ENCODE peak calls at places on chromosomes 4 and X, in ten cellular contexts. F is uterus, S is endothelial cell of umbilical vein, W is mammary epithelial cell, N is heart left ventricle, V is upper lobe of left lung, D is neural progenitor cell, G is stomach, I is left ventricle myocardium inferior, A is IMR-90. B is an unnamed sample. For H3K4me1 and H3K9me3, the result is how much of the 10 kb centered on the place peaks cover.

GRCh38 chrX:121256653-121257052 is 209.2 kb downstream of the GLUD2 start:
- DNase-seq in F (no peak), S (no peak), W (no peak), N (no peak), V (no peak), D (no peak), G (no peak), I (no peak), A (no peak), B (no peak)

GRCh38 chr4:95219109-95219508 is 329.7 kb downstream of the UNC5C start:
- DNase-seq in F (no peak), S (no peak), W (no peak), N (no peak), V (no peak), D (no peak), G (no peak), I (no peak), A (peak), B (no peak)

GRCh38 chrX:139194571-139195280 is 335.8 kb upstream of the F9 start:
- DNase-seq in F (no peak), S (no peak), W (peak), N (peak), V (peak), D (peak), G (peak), I (no peak), A (no peak), B (peak)

GRCh38 chr4:90357117-90357710 is 230.0 kb downstream of the CCSER1 start:
- DNase-seq in F (no peak), S (peak), W (peak), N (no peak), V (no peak), D (peak), G (no peak), I (no peak), A (peak), B (peak)

GRCh38 chrX:5051831-5052491 is 1176.7 kb downstream of the NLGN4X start:
- DNase-seq in F (peak), S (no peak), W (peak), N (peak), V (no peak), D (no peak), G (no peak), I (peak), A (no peak), B (peak)

GRCh38 chr4:124449881-124450280 is 262.7 kb downstream of the ANKRD50 start:
- DNase-seq in F (no peak), S (no peak), W (no peak), N (no peak), V (no peak), D (no peak), G (no peak), I (no peak), A (no peak), B (no peak)

GRCh38 chr4:121156822-121157769 is 7.0 kb downstream of the TNIP3 start:
- DNase-seq in F (no peak), S (peak), W (no peak), N (peak), V (peak), D (peak), G (no peak), I (peak), A (peak), B (peak)

GRCh38 chr4:113141901-113142346 is 92.5 kb downstream of the ANK2 start:
- DNase-seq in F (no peak), S (no peak), W (peak), N (no peak), V (no peak), D (no peak), G (no peak), I (no peak), A (peak), B (no peak)

GRCh38 chrX:13250831-13251612 is 68.8 kb downstream of the ATXN3L start:
- DNase-seq in F (peak), S (peak), W (no peak), N (peak), V (no peak), D (no peak), G (no peak), I (no peak), A (peak), B (no peak)

GRCh38 chr4:10554694-10555093 is 97.5 kb upstream of the ZNF518B start:
- DNase-seq in F (peak), S (peak), W (peak), N (no peak), V (no peak), D (peak), G (peak), I (no peak), A (peak), B (peak)

GRCh38 chr4:117699595-117699994 is 334.7 kb upstream of the NDST3 start:
- DNase-seq in F (no peak), S (no peak), W (no peak), N (no peak), V (no peak), D (no peak), G (no peak), I (no peak), A (no peak), B (no peak)

GRCh38 chr4:182133033-182133432 is 110.2 kb upstream of the TENM3 start:
- DNase-seq in F (no peak), S (no peak), W (no peak), N (no peak), V (no peak), D (no peak), G (no peak), I (no peak), A (no peak), B (no peak)

GRCh38 chr4:170497105-170497504 is 407.3 kb upstream of the AADAT start:
- DNase-seq in F (no peak), S (no peak), W (peak), N (no peak), V (no peak), D (peak), G (no peak), I (no peak), A (no peak), B (peak)

GRCh38 chrX:105837227-105837626 is 14.9 kb downstream of the NRK start:
- DNase-seq in F (peak), S (peak), W (peak), N (peak), V (no peak), D (peak), G (no peak), I (peak), A (peak), B (no peak)

GRCh38 chr4:53040459-53040815 is 178.3 kb downstream of the RASL11B start:
- DNase-seq in F (no peak), S (no peak), W (no peak), N (no peak), V (no peak), D (no peak), G (no peak), I (no peak), A (peak), B (no peak)

GRCh38 chr4:785332-786073 is 40.4 kb downstream of the CPLX1 start:
- DNase-seq in F (no peak), S (no peak), W (no peak), N (no peak), V (peak), D (peak), G (no peak), I (no peak), A (no peak), B (no peak)

GRCh38 chrX:150038356-150038755 is 100.1 kb upstream of the EOLA2 start:
- DNase-seq in F (no peak), S (no peak), W (no peak), N (no peak), V (no peak), D (no peak), G (no peak), I (no peak), A (no peak), B (no peak)

GRCh38 chrX:102835504-102836146 is 101.4 kb upstream of the RAB40AL start:
- DNase-seq in F (no peak), S (peak), W (peak), N (no peak), V (no peak), D (peak), G (no peak), I (no peak), A (peak), B (peak)

GRCh38 chr4:78267790-78268189 is 210.7 kb downstream of the FRAS1 start:
- DNase-seq in F (no peak), S (no peak), W (no peak), N (no peak), V (peak), D (no peak), G (no peak), I (no peak), A (no peak), B (no peak)

GRCh38 chr4:8346838-8347605 is 77.5 kb downstream of the HTRA3 start:
- DNase-seq in F (no peak), S (peak), W (no peak), N (no peak), V (no peak), D (no peak), G (peak), I (peak), A (no peak), B (no peak)

GRCh38 chrX:120145295-120145925 is 13.0 kb upstream of the RHOXF2 start:
- DNase-seq in F (no peak), S (no peak), W (no peak), N (no peak), V (no peak), D (no peak), G (no peak), I (no peak), A (no peak), B (peak)

GRCh38 chr4:101153653-101154052 is 193.7 kb downstream of the PPP3CA start:
- DNase-seq in F (no peak), S (peak), W (no peak), N (no peak), V (no peak), D (no peak), G (no peak), I (no peak), A (no peak), B (no peak)

GRCh38 chr4:133402616-133403015 is 253.5 kb downstream of the PCDH10 start:
- DNase-seq in F (no peak), S (no peak), W (peak), N (no peak), V (no peak), D (no peak), G (no peak), I (no peak), A (no peak), B (no peak)

GRCh38 chrX:41912922-41913321 is 10.4 kb downstream of the CASK start:
- DNase-seq in F (no peak), S (no peak), W (peak), N (no peak), V (no peak), D (no peak), G (no peak), I (no peak), A (peak), B (no peak)

GRCh38 chrX:154750301-154751120 is at the start of gene GAB3:
- DNase-seq in F (peak), S (peak), W (no peak), N (peak), V (peak), D (peak), G (peak), I (peak), A (peak), B (peak)

GRCh38 chr4:189505380-189505779 is 435.3 kb upstream of the FRG1 start:
- DNase-seq in F (no peak), S (no peak), W (no peak), N (no peak), V (no peak), D (no peak), G (no peak), I (no peak), A (no peak), B (no peak)

GRCh38 chr4:25779021-25779420 is 83.8 kb downstream of the SEL1L3 start:
- DNase-seq in F (no peak), S (no peak), W (peak), N (no peak), V (no peak), D (no peak), G (no peak), I (no peak), A (peak), B (no peak)

GRCh38 chr4:185834778-185835177 is 22.8 kb upstream of the SORBS2 start:
- DNase-seq in F (no peak), S (no peak), W (no peak), N (no peak), V (no peak), D (no peak), G (no peak), I (no peak), A (no peak), B (no peak)

GRCh38 chrX:41470706-41471105 is 23.6 kb downstream of the NYX start:
- DNase-seq in F (no peak), S (no peak), W (no peak), N (no peak), V (no peak), D (no peak), G (no peak), I (no peak), A (no peak), B (no peak)

GRCh38 chrX:10072786-10073568 is 83.8 kb upstream of the CLCN4 start:
- DNase-seq in F (no peak), S (no peak), W (no peak), N (no peak), V (no peak), D (no peak), G (no peak), I (no peak), A (no peak), B (no peak)

GRCh38 chr4:31160146-31160545 is 440.0 kb downstream of the PCDH7 start:
- DNase-seq in F (no peak), S (no peak), W (no peak), N (no peak), V (no peak), D (no peak), G (no peak), I (no peak), A (no peak), B (no peak)

GRCh38 chrX:19541196-19541595 is 25.9 kb upstream of the MAP3K15 start:
- DNase-seq in F (no peak), S (no peak), W (no peak), N (no peak), V (no peak), D (no peak), G (no peak), I (no peak), A (no peak), B (no peak)
- H3K4me1 ChIP-seq in F (under half), S (under half), W (under half), N (under half), V (under half), D (under half), G (under half), I (under half), A (under half), B (under half)

DNA sequence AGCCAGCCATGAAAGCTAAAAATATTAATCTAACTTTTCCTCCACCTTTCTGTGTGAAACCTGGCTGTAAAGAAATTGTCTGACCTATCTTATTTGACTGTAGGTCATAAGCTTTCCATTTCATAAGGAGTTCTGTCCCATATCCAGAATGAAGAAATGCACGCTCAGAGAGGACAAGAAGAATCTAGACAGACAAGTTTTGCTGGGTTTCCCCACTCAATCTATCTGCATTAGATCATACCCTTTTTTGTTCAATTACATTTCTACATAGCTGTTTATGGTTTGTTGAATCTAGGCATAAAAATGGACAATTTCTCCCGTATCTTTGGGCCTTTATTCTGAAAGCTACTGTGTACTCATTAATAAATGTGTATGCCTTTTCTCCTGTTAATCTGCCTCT is 1495.1 kb downstream of the C4orf33 start:
- DNase-seq in F (no peak), S (no peak), W (peak), N (no peak), V (no peak), D (no peak), G (no peak), I (no peak), A (no peak), B (no peak)
- H3K9me3 ChIP-seq in F (under half), S (under half), W (under half), N (under half), V (under half), D (under half), G (under half), I (under half), A (under half), B (under half)

DNA sequence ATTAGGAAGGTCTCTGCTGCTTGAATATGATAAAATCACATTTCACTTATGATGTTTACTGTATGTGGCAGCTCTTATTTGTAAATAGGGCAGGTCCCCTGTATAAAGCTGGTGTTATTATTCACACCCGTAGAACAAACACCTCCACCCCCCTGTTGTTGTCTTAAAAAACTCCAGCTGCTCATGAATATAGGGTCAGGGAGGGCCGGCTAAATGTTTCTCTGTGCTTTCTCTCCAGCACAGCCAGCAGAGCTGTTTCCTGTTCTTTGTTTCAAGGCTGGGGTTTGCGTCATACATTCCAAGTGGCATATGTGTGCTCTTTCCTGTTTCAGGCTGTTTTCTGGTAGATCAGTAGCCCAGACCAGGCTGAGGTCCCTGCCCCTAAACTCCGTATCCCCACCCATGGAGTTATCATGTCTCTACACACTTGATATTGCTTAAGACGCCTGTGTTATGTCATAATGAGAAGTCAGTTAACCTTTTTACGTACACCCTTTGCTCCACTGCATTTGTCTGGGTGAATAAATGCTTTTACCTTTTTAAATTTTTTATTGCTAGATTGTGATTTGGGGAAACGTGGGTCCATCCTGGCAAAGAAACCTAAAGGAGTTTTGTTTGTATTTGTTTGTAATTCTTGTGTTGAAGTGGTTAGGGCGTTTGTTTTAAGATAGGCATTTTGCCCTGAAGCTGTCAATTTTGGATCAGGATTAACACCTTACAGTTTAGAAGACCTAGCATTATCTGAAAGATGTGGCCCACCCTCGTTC is 3.2 kb downstream of the KLF3 start:
- DNase-seq in F (peak), S (peak), W (peak), N (peak), V (no peak), D (peak), G (peak), I (peak), A (peak), B (peak)
- H3K4me1 ChIP-seq in F (under half), S (half or more), W (under half), N (under half), V (half or more), D (half or more), G (half or more), I (half or more), A (under half), B (under half)

GRCh38 chr4:145694929-145695328 is 15.0 kb downstream of the C4orf51 start:
- DNase-seq in F (no peak), S (no peak), W (no peak), N (no peak), V (no peak), D (no peak), G (no peak), I (no peak), A (peak), B (no peak)

GRCh38 chr4:145686991-145687390 is 7.0 kb downstream of the C4orf51 start:
- DNase-seq in F (no peak), S (no peak), W (no peak), N (no peak), V (no peak), D (no peak), G (no peak), I (no peak), A (no peak), B (no peak)

GRCh38 chr4:145690610-145691009 is 10.7 kb downstream of the C4orf51 start:
- DNase-seq in F (no peak), S (no peak), W (no peak), N (no peak), V (no peak), D (no peak), G (no peak), I (no peak), A (no peak), B (no peak)
- H3K9me3 ChIP-seq in F (under half), S (under half), W (under half), N (under half), V (under half), D (under half), G (under half), I (under half), A (under half), B (under half)

DNA sequence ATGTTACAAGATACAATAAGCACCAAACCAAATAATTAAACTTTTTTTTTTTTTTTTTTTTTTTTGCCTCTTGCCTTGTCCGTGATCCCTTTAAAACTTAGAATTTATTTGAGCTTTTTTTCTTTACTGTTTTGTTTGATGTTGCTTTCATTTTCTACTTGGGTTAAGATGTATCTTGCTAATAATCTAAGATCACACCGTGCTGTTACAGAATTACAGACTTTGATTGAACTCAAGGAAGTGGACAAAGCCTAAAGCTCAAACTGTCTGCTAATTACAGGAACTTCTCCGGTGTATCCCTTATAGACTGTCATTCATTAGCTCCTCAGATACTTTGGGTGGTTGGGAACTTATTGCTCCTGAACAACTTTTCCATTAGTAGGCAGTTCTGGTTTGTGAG is 26.5 kb downstream of the STIM2 start:
- DNase-seq in F (no peak), S (no peak), W (no peak), N (no peak), V (no peak), D (no peak), G (no peak), I (no peak), A (no peak), B (peak)
- H3K4me1 ChIP-seq in F (under half), S (under half), W (under half), N (under half), V (under half), D (under half), G (under half), I (under half), A (under half), B (under half)

B was measured in small intestine.